ENCODE peak calls at places on chromosomes 13 and 19, in seven cellular contexts. K is A549, L is gastrocnemius medialis, E is esophagus muscularis mucosa, D is uterus, Z is sigmoid colon, P is tibial nerve. S is an unnamed sample.

GRCh38 chr13:72696590-72696989 is 30.8 kb downstream of the MZT1 start:
- DNase-seq in E (no peak), K (no peak), D (no peak), Z (no peak), P (no peak), L (no peak), S (no peak)

GRCh38 chr13:34657716-34658115 is 284.4 kb upstream of the NBEA start:
- DNase-seq in L (no peak), Z (no peak), E (no peak), K (peak; percentile 7), P (no peak), D (no peak), S (no peak)

GRCh38 chr13:22198001-22198400 is 527.1 kb downstream of the FGF9 start:
- DNase-seq in L (no peak), E (peak; percentile 78), Z (no peak), P (peak; percentile 16), K (no peak), D (no peak), S (peak; percentile 34)

GRCh38 chr13:43963726-43964125 is 84.0 kb downstream of the LACC1 start:
- DNase-seq in Z (no peak), P (no peak), K (no peak), L (no peak), D (no peak), E (peak; percentile 81), S (no peak)

GRCh38 chr19:48274173-48274572 is 4.3 kb downstream of the ZNF114 start:
- DNase-seq in P (no peak), K (no peak), D (no peak), L (no peak), E (no peak), Z (no peak), S (no peak)

GRCh38 chr13:35789335-35790166 is 313.1 kb upstream of the MAB21L1 start:
- DNase-seq in L (no peak), K (peak; percentile 7), E (no peak), P (no peak), D (no peak), Z (no peak), S (no peak)

GRCh38 chr13:40464349-40464748 is 202.1 kb downstream of the FOXO1 start:
- DNase-seq in P (no peak), L (no peak), K (no peak), D (no peak), Z (no peak), E (no peak), S (no peak)

GRCh38 chr19:6352381-6353165 is 8.8 kb upstream of the CLPP start:
- DNase-seq in Z (no peak), E (no peak), P (no peak), K (no peak), L (no peak), D (no peak), S (no peak)

GRCh38 chr13:110565296-110565695 is 3.8 kb upstream of the RAB20 start:
- DNase-seq in K (no peak), Z (no peak), D (no peak), E (no peak), P (no peak), L (no peak), S (peak; percentile 5)

GRCh38 chr19:53903055-53903680 is 5.9 kb upstream of the CACNG7 start:
- DNase-seq in L (no peak), E (no peak), Z (no peak), P (no peak), D (no peak), K (no peak), S (no peak)

GRCh38 chr19:4449826-4450075 is 7.8 kb downstream of the UBXN6 start:
- DNase-seq in P (no peak), D (no peak), K (no peak), E (no peak), Z (no peak), L (no peak), S (no peak)

GRCh38 chr13:49977992-49978391 is 18.9 kb upstream of the TRIM13 start:
- DNase-seq in E (no peak), D (no peak), K (no peak), L (no peak), P (no peak), Z (no peak), S (no peak)

GRCh38 chr19:51274037-51274370 is 23.1 kb downstream of the SIGLECL1 start:
- DNase-seq in P (no peak), L (no peak), K (no peak), E (no peak), Z (no peak), D (no peak), S (no peak)

GRCh38 chr13:109700176-109700575 is 86.2 kb downstream of the IRS2 start:
- DNase-seq in K (no peak), E (no peak), P (peak; percentile 48), L (peak; percentile 39), Z (peak; percentile 84), D (no peak), S (peak; percentile 65)

GRCh38 chr13:51861728-51862300 is at the start of gene CCDC70:
- DNase-seq in Z (no peak), D (no peak), P (no peak), E (peak; percentile 75), L (no peak), K (no peak), S (no peak)

GRCh38 chr13:69264362-69265334 is 843.0 kb upstream of the ATXN8OS start:
- DNase-seq in D (no peak), K (no peak), L (no peak), Z (no peak), E (no peak), P (no peak), S (no peak)

GRCh38 chr13:73416093-73416492 is 357.3 kb downstream of the KLF5 start:
- DNase-seq in K (no peak), Z (no peak), E (no peak), D (no peak), L (no peak), P (no peak), S (no peak)

GRCh38 chr19:8129061-8129460 is 20.3 kb downstream of the FBN3 start:
- DNase-seq in K (no peak), Z (no peak), P (no peak), E (no peak), L (no peak), D (no peak), S (no peak)

GRCh38 chr19:8592231-8593009 is 15.2 kb upstream of the MYO1F start:
- DNase-seq in P (peak; percentile 99), Z (peak; percentile 99), L (peak; percentile 73), K (peak; percentile 60), D (peak; percentile 99), E (peak; percentile 99), S (peak; percentile 96)

GRCh38 chr13:63304497-63304896 is 1888.8 kb upstream of the PCDH20 start:
- DNase-seq in K (no peak), D (no peak), P (no peak), L (no peak), Z (no peak), E (no peak), S (no peak)

GRCh38 chr13:97327521-97328221 is 105.5 kb downstream of the MBNL2 start:
- DNase-seq in K (no peak), Z (no peak), E (peak; percentile 21), L (no peak), P (no peak), D (no peak), S (no peak)

GRCh38 chr19:3537101-3537437 is 1.9 kb upstream of the TEKTIP1 start:
- DNase-seq in D (no peak), E (no peak), Z (no peak), P (no peak), K (no peak), L (no peak), S (no peak)

GRCh38 chr13:79589605-79590511 is 108.9 kb downstream of the NDFIP2 start:
- DNase-seq in K (no peak), D (no peak), Z (no peak), P (no peak), L (no peak), E (no peak), S (peak; percentile 54)

GRCh38 chr13:56187331-56187730 is 953.4 kb upstream of the PRR20A start:
- DNase-seq in Z (no peak), P (no peak), E (no peak), L (no peak), K (no peak), D (no peak), S (no peak)

GRCh38 chr13:30806784-30807183 is 71.4 kb downstream of the ALOX5AP start:
- DNase-seq in E (no peak), P (no peak), D (no peak), Z (no peak), L (no peak), K (no peak), S (no peak)

GRCh38 chr13:76730220-76730619 is 156.0 kb downstream of the KCTD12 start:
- DNase-seq in D (no peak), P (no peak), L (no peak), E (no peak), Z (no peak), K (no peak), S (no peak)

GRCh38 chr19:14385492-14385891 is 4.2 kb downstream of the ADGRE5 start:
- DNase-seq in E (no peak), Z (peak; percentile 61), D (no peak), P (no peak), L (no peak), K (no peak), S (no peak)

GRCh38 chr13:41751277-41751676 is 209.6 kb downstream of the VWA8 start:
- DNase-seq in E (no peak), Z (no peak), L (no peak), P (no peak), D (peak; percentile 59), K (no peak), S (no peak)

DNA sequence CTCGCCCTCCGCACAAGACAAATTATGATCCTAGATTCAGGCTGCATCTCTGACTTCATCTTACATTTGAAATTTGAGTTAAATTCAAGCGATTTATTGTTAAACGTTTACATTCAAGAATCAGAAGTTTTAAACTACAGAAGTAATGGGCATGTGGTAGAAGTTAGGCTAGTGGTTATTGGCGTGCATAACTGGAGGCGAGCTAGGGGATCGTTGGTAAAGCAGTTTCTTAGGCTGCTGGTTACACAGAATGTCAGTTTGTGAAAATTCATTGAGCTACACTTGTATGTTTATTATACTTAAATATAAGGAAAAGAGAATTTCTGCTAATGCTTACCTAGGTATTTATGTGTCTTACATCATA is 733 bp upstream of the CDX2 start:
- DNase-seq in Z (no peak), P (no peak), L (no peak), K (no peak), D (no peak), E (no peak), S (no peak)
- H3K4me3 ChIP-seq in Z (no peak overlapping the region), P (no peak overlapping the region), L (no peak overlapping the region), K (no peak overlapping the region), D (no peak overlapping the region), E (no peak overlapping the region), S (no peak overlapping the region)

GRCh38 chr19:827710-828321 is at the start of gene AZU1:
- DNase-seq in K (no peak), D (no peak), Z (no peak), P (no peak), L (no peak), E (no peak), S (no peak)
- TF ChIP-seq POLR2A in K (no peak), D (no peak), Z (no peak), P (no peak), L (no peak), E (no peak), S (no peak)

GRCh38 chr19:18339703-18340102 is 695 bp upstream of the PGPEP1 start:
- DNase-seq in P (no peak), K (peak; percentile 48), L (no peak), D (no peak), E (no peak), Z (no peak), S (no peak)
- H3K4me3 ChIP-seq in P (peak overlapping the region; percentile 99), K (peak overlapping the region; percentile 60), L (no peak overlapping the region), D (no peak overlapping the region), E (peak overlapping the region; percentile 84), Z (no peak overlapping the region), S (no peak overlapping the region)

GRCh38 chr19:46346821-46347571 is at the start of gene PPP5C:
- DNase-seq in E (peak; percentile 96), P (peak; percentile 70), L (peak; percentile 82), D (peak; percentile 92), Z (peak; percentile 96), K (peak; percentile 100), S (peak; percentile 97)
- TF ChIP-seq POLR2A in E (peak; percentile 62), P (peak; percentile 77), L (peak; percentile 61), D (peak; percentile 35), Z (peak; percentile 74), K (peak; percentile 80), S (no peak)

S was measured in lower leg skin.